ENCODE peak calls at places on chromosomes 16 and 17, in six cellular contexts. K, N, Y, R, P and A are unnamed samples.

GRCh38 chr16:77869997-77870813 is 81.8 kb downstream of the VAT1L start:
- DNase-seq in K (no peak), N (peak), Y (peak), R (peak), P (peak), A (no peak)

GRCh38 chr17:77453613-77454559 is 313.1 kb downstream of the SEC14L1 start:
- DNase-seq in K (no peak), N (no peak), Y (no peak), R (peak), P (peak), A (no peak)

GRCh38 chr16:6863135-6863534 is 469.5 kb upstream of the RBFOX1 start:
- DNase-seq in K (no peak), N (no peak), Y (no peak), R (no peak), P (no peak), A (no peak)

GRCh38 chr17:80766290-80766689 is 221.7 kb downstream of the RPTOR start:
- DNase-seq in K (no peak), N (no peak), Y (no peak), R (no peak), P (no peak), A (no peak)

GRCh38 chr17:27873746-27874145 is 19.4 kb downstream of the LYRM9 start:
- DNase-seq in K (no peak), N (no peak), Y (no peak), R (peak), P (no peak), A (no peak)

GRCh38 chr17:77795685-77796084 is 162.8 kb upstream of the TNRC6C start:
- DNase-seq in K (no peak), N (no peak), Y (no peak), R (no peak), P (no peak), A (no peak)

GRCh38 chr17:32882734-32883133 is 5.8 kb upstream of the MYO1D start:
- DNase-seq in K (no peak), N (no peak), Y (no peak), R (no peak), P (no peak), A (no peak)

GRCh38 chr17:82238562-82239201 is 9.8 kb downstream of the SLC16A3 start:
- DNase-seq in K (peak), N (peak), Y (peak), R (peak), P (peak), A (peak)

GRCh38 chr17:45380046-45380765 is 52.5 kb downstream of the ARHGAP27 start:
- DNase-seq in K (no peak), N (no peak), Y (no peak), R (no peak), P (no peak), A (no peak)

GRCh38 chr17:1590031-1590746 is 27.6 kb upstream of the PITPNA start:
- DNase-seq in K (no peak), N (peak), Y (no peak), R (no peak), P (peak), A (no peak)

DNA sequence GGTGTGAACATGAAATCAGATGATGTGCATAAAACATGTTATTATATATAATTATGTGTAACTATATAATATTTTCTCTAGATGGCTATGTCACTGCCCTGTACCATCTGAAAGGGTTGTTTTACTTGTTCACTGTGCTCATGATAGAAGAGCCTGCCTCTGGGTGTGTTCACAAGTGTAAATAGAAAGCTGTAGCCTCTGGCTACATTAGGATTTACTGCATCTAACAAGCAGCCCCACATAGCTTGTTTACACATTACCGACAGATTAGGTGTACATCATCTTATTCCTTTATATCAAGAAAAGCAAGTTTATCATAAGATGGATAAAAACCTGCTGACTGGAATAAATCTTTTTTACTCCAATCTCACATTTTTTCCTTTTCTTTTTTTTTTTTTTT is 46.1 kb downstream of the CHD9 start:
- DNase-seq in K (no peak), N (no peak), Y (no peak), R (no peak), P (no peak), A (no peak)
- TF ChIP-seq CTCF in K (no peak), N (no peak), Y (no peak), R (no peak), P (no peak), A (no peak)

DNA sequence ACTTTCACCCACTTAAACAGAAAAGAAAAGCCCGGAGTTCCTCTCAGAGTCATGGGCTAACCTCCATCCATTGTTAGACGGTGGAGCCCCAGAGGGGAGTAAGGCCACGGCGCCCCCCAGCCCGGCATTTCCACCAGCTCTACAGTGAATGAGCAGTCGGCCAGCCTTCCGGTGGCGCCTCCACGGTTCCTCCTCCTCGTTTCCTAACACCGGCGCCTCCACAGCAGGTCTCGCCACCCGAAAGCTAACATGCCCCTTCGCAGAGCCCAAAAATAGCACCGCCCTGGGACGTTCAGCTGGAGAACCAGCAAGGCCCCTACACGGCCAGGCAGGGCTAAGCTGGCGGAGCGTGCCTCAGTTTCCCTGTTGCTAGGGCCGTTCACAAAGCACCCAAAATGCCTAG is 858 bp downstream of the MMD start:
- DNase-seq in K (peak), N (no peak), Y (peak), R (no peak), P (peak), A (peak)
- TF ChIP-seq CTCF in K (no peak), N (no peak), Y (no peak), R (no peak), P (no peak), A (no peak)

GRCh38 chr16:29698484-29699323 is 19.7 kb downstream of the QPRT start:
- DNase-seq in K (no peak), N (no peak), Y (no peak), R (no peak), P (no peak), A (no peak)

GRCh38 chr16:29701214-29701555 is 22.2 kb downstream of the QPRT start:
- DNase-seq in K (peak), N (no peak), Y (no peak), R (no peak), P (no peak), A (no peak)

GRCh38 chr16:29698042-29698441 is 19.1 kb downstream of the QPRT start:
- DNase-seq in K (no peak), N (no peak), Y (no peak), R (no peak), P (no peak), A (no peak)

GRCh38 chr16:29700253-29700987 is 21.4 kb downstream of the QPRT start:
- DNase-seq in K (peak), N (peak), Y (peak), R (peak), P (peak), A (peak)

DNA sequence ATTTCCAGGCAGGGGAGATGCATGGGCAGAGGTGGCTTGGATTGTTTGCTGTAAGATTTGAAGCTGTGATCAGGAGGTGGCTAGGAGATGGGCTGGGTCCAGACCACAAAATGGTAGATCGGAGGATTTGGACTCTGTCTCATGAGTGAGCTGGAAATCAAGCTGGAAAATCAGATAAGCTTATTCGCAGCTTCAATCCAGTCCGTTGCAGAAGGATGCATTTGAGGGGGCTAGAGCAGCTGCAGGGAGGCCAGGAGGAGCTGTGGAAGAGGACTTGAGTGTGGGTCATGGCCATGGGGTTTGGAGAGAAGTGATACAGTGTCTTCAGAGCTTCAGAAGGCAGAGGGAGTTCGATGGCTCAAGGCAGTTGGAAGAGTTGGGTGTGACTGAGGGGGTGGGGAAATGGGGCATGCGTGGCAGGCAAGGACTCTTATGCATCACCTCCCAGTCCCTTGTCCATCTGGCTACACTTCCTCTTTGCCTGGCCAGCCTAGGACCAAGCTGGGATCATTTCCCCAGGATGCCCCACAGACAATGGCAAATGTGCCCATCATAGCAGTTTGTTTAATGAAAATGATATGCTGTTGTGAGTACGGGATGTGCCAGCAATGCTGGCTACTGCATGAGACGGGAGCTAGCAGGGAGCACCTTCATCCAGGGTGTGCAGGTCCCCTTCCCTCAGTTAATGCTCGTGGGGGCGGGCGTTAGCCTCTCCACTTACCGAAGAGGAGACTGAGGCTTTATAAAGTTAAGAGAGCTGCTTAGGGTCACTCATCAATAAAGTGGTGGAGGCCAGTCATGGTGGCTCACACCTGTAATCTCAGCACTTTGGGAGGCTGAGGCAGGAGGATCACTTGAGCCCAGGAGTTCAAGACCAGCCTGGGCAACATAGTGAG is 20.6 kb downstream of the QPRT start:
- DNase-seq in K (peak), N (no peak), Y (no peak), R (no peak), P (no peak), A (no peak)
- TF ChIP-seq CTCF in K (no peak), N (no peak), Y (no peak), R (no peak), P (no peak), A (no peak)

GRCh38 chr16:79776243-79776884 is 175.8 kb upstream of the MAF start:
- DNase-seq in K (no peak), N (peak), Y (peak), R (peak), P (peak), A (no peak)
- TF ChIP-seq CTCF in K (peak), N (no peak), Y (no peak), R (peak), P (no peak), A (no peak)

DNA sequence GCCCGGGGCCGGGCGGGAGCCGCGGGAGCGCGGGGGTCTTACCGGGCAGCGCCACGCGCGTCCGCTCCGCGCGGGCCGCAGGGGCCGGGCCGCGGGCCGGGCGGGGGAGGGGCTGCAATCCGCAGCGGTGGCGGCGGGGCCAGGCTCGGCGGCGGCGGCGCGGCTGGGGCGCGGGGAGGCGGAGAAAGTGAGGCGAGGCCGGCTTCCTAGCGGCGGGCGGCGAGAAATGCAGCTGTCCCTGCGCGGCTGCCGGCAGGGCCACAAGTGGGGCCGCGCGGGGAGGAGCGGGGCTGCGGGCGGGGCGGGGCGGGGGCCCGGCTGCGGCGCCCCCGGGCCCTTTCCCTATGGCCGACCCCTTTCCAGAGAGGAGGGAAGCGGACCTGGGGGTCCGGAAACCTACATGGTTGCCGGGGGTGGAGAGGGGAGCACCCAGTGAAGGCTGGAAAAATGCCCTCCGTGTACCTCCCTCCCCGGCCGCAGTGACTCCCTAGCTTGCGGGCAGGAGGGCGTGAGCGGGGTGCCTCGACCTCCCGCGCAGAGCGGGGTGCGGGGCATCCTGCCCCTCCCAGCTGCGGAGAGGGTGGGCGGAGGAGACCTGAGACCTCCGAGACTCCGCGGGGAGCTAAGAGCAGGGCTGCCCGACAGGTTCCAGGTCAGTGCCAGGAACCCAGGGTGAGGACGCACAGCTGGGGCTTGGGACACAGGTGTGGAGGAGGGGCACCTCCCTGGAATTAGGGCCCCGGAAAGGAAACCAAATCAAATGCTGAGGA is at the start of gene CUEDC1:
- DNase-seq in K (peak), N (peak), Y (peak), R (peak), P (peak), A (peak)
- TF ChIP-seq CTCF in K (peak), N (peak), Y (no peak), R (no peak), P (peak), A (peak)

GRCh38 chr17:73419896-73420295 is 108.1 kb upstream of the CDC42EP4 start:
- DNase-seq in K (no peak), N (no peak), Y (no peak), R (no peak), P (no peak), A (no peak)

GRCh38 chr17:73419051-73419450 is 107.2 kb upstream of the CDC42EP4 start:
- DNase-seq in K (no peak), N (no peak), Y (no peak), R (no peak), P (no peak), A (no peak)

GRCh38 chr17:73423159-73423715 is 111.4 kb upstream of the CDC42EP4 start:
- DNase-seq in K (no peak), N (no peak), Y (no peak), R (no peak), P (no peak), A (no peak)

GRCh38 chr17:73422121-73422520 is 110.3 kb upstream of the CDC42EP4 start:
- DNase-seq in K (no peak), N (no peak), Y (no peak), R (no peak), P (no peak), A (no peak)

DNA sequence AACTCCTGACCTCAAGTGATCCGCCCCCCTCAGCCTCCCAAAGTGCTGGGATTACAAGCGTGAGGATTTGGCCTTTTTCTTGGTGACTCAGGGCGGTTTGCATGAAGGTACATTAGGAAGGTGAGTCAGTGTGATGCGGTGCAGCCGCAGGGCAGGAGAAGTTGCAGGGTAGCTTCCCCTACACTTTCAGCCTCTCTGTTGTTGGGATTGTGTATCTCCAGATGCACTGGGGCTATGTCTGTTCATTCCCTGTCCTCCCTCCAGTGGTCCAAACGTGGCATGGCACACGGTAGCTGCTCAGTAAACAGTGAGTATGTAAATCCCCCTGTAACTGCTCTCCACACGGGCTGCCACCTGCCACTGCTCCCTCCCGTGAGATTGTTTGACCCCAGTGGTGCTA is 109.1 kb upstream of the CDC42EP4 start:
- DNase-seq in K (no peak), N (peak), Y (no peak), R (no peak), P (no peak), A (peak)
- TF ChIP-seq CTCF in K (no peak), N (peak), Y (no peak), R (no peak), P (peak), A (no peak)

GRCh38 chr17:35808962-35809854 is at the start of gene TAF15:
- DNase-seq in K (peak), N (peak), Y (peak), R (peak), P (peak), A (peak)

GRCh38 chr17:35801583-35802224 is 6.3 kb upstream of the MMP28 start:
- DNase-seq in K (peak), N (peak), Y (peak), R (peak), P (peak), A (peak)

GRCh38 chr17:35807371-35808144 is 1.7 kb upstream of the TAF15 start:
- DNase-seq in K (no peak), N (peak), Y (no peak), R (no peak), P (peak), A (no peak)

GRCh38 chr17:35808240-35808961 is 883 bp upstream of the TAF15 start:
- DNase-seq in K (no peak), N (no peak), Y (no peak), R (no peak), P (no peak), A (peak)

GRCh38 chr17:35804658-35805192 is 4.6 kb upstream of the TAF15 start:
- DNase-seq in K (no peak), N (peak), Y (no peak), R (no peak), P (peak), A (peak)
- TF ChIP-seq CTCF in K (peak), N (peak), Y (peak), R (peak), P (peak), A (peak)

DNA sequence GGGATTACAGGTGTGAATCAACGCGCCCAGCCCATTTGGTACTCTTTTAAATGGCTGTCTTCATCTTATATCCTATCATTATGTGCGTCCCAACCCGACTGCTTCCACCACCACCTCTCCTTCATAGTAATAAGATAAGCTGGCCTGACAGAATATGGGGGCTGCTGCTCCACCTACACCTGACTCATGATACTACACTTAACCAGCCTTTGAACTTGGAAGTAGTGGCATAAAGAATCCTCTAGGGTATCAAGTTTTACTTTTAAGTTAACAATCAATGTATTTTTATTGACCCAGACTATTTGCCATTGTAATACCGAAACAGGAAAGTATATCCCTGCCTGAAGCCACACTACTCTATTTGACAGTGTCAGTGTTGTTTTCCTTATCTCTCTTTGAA is 18.8 kb downstream of the PDZD9 start:
- DNase-seq in K (no peak), N (no peak), Y (no peak), R (no peak), P (no peak), A (no peak)
- TF ChIP-seq CTCF in K (no peak), N (no peak), Y (no peak), R (no peak), P (no peak), A (no peak)

DNA sequence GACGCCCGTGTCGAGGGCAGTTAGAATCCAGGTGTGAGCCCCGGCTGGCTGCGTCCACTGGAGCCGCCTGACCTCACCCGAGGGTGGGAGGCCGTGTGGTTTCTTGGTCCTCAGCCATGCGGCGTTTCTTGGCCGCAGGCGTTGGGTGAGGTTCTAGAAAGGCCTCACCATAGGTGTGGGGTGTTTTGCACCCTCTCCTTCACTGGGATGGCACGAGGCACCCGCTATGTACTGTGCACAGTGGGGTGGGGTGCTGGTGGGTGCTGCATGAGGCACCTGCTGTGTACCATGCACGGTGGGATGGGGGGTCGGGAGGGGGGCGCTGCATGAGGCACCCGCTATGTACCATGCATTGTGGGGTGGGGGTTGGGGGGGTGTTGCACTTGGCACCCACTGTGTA is 169.6 kb downstream of the BANP start:
- DNase-seq in K (no peak), N (no peak), Y (no peak), R (no peak), P (no peak), A (no peak)
- TF ChIP-seq CTCF in K (no peak), N (no peak), Y (no peak), R (no peak), P (no peak), A (no peak)